ENCODE peak calls at places on chromosome 9, in five cellular contexts. B is right lobe of liver; F is activated T-helper 9 cell treated with anti-CD3 and anti-CD28 coated beads, Interleukin-2, amount 50 U/mL, for 16 hours; A is stimulated activated CD4-positive, alpha-beta T cell treated with anti-CD3 and anti-CD28 coated beads, Interleukin-1b, Interleukin-23, amount 100 ng/mL, for 1 hour; H is NCI-H345. N is an unnamed sample.

GRCh38 chr9:22055090-22055489 is 46.0 kb upstream of the CDKN2B start:
- DNase-seq in B (no peak), F (no peak), A (no peak), H (no peak), N (no peak)

GRCh38 chr9:87675906-87676515 is 49.9 kb upstream of the CTSL start:
- DNase-seq in B (no peak), F (no peak), A (no peak), H (peak), N (no peak)

GRCh38 chr9:136714096-136714875 is 1.9 kb downstream of the DIPK1B start:
- DNase-seq in B (peak), F (no peak), A (no peak), H (no peak), N (no peak)

GRCh38 chr9:111483862-111484563 is at the start of gene ECPAS:
- DNase-seq in B (peak), F (peak), A (no peak), H (peak), N (peak)

GRCh38 chr9:124743686-124744348 is 27.3 kb downstream of the NR6A1 start:
- DNase-seq in B (no peak), F (no peak), A (no peak), H (no peak), N (no peak)

GRCh38 chr9:135983745-135984710 is 22.9 kb upstream of the UBAC1 start:
- DNase-seq in B (no peak), F (no peak), A (no peak), H (no peak), N (no peak)

GRCh38 chr9:117718085-117718484 is 13.9 kb downstream of the TLR4 start:
- DNase-seq in B (no peak), F (no peak), A (no peak), H (no peak), N (no peak)

GRCh38 chr9:38288502-38288901 is 104.0 kb upstream of the ALDH1B1 start:
- DNase-seq in B (no peak), F (no peak), A (no peak), H (no peak), N (no peak)

GRCh38 chr9:10571699-10572098 is 41.1 kb downstream of the PTPRD start:
- DNase-seq in B (no peak), F (no peak), A (no peak), H (no peak), N (no peak)

GRCh38 chr9:99103505-99103904 is 1.4 kb upstream of the TGFBR1 start:
- DNase-seq in B (no peak), F (no peak), A (no peak), H (no peak), N (no peak)

GRCh38 chr9:105957830-105958229 is 263.5 kb downstream of the TMEM38B start:
- DNase-seq in B (no peak), F (no peak), A (no peak), H (no peak), N (no peak)

GRCh38 chr9:130235558-130236435 is 29.8 kb upstream of the HMCN2 start:
- DNase-seq in B (peak), F (peak), A (peak), H (peak), N (peak)

GRCh38 chr9:83281306-83282255 is 218.6 kb upstream of the RASEF start:
- DNase-seq in B (no peak), F (no peak), A (no peak), H (no peak), N (no peak)

GRCh38 chr9:124132671-124133147 is 121.1 kb downstream of the LHX2 start:
- DNase-seq in B (no peak), F (no peak), A (no peak), H (no peak), N (no peak)

GRCh38 chr9:10242255-10242654 is 370.5 kb downstream of the PTPRD start:
- DNase-seq in B (no peak), F (no peak), A (no peak), H (no peak), N (no peak)

GRCh38 chr9:4197548-4197947 is 102.3 kb downstream of the GLIS3 start:
- DNase-seq in B (no peak), F (no peak), A (no peak), H (no peak), N (no peak)

GRCh38 chr9:110105107-110105506 is 102.9 kb downstream of the C9orf152 start:
- DNase-seq in B (no peak), F (no peak), A (no peak), H (no peak), N (no peak)